ENCODE peak calls at places on chromosomes 11 and 22, in four cellular contexts. One of them, this sample, is unnamed.

GRCh38 chr11:81869337-81870065 is 864.2 kb downstream of the FAM181B start:
- DNase-seq in NCI-H2171: no peak
- DNase-seq in stimulated activated CD8-positive, alpha-beta memory T cell treated with anti-CD3 and anti-CD28 coated beads, Interleukin-15, amount 100 ng/mL, for 1 hour: peak; percentile 49
- DNase-seq in activated CD4-positive, alpha-beta T cell treated with anti-CD3 and anti-CD28 coated beads for 36 hours: peak; percentile 95
- DNase-seq in this sample: no peak

GRCh38 chr22:17228725-17229126 is 9.5 kb upstream of the ADA2 start:
- DNase-seq in NCI-H2171: no peak
- DNase-seq in stimulated activated CD8-positive, alpha-beta memory T cell treated with anti-CD3 and anti-CD28 coated beads, Interleukin-15, amount 100 ng/mL, for 1 hour: no peak
- DNase-seq in activated CD4-positive, alpha-beta T cell treated with anti-CD3 and anti-CD28 coated beads for 36 hours: no peak
- DNase-seq in this sample: no peak

GRCh38 chr11:43959321-43959995 is 17.0 kb downstream of the C11orf96 start:
- DNase-seq in NCI-H2171: no peak
- DNase-seq in stimulated activated CD8-positive, alpha-beta memory T cell treated with anti-CD3 and anti-CD28 coated beads, Interleukin-15, amount 100 ng/mL, for 1 hour: no peak
- DNase-seq in activated CD4-positive, alpha-beta T cell treated with anti-CD3 and anti-CD28 coated beads for 36 hours: no peak
- DNase-seq in this sample: no peak

GRCh38 chr22:28647216-28647615 is 32.4 kb downstream of the TTC28 start:
- DNase-seq in NCI-H2171: no peak
- DNase-seq in stimulated activated CD8-positive, alpha-beta memory T cell treated with anti-CD3 and anti-CD28 coated beads, Interleukin-15, amount 100 ng/mL, for 1 hour: no peak
- DNase-seq in activated CD4-positive, alpha-beta T cell treated with anti-CD3 and anti-CD28 coated beads for 36 hours: no peak
- DNase-seq in this sample: no peak

GRCh38 chr22:48379371-48379770 is 1448.3 kb downstream of the BRD1 start:
- DNase-seq in NCI-H2171: no peak
- DNase-seq in stimulated activated CD8-positive, alpha-beta memory T cell treated with anti-CD3 and anti-CD28 coated beads, Interleukin-15, amount 100 ng/mL, for 1 hour: no peak
- DNase-seq in activated CD4-positive, alpha-beta T cell treated with anti-CD3 and anti-CD28 coated beads for 36 hours: no peak
- DNase-seq in this sample: no peak

GRCh38 chr22:29994941-29995340 is 85.3 kb upstream of the HORMAD2 start:
- DNase-seq in NCI-H2171: no peak
- DNase-seq in stimulated activated CD8-positive, alpha-beta memory T cell treated with anti-CD3 and anti-CD28 coated beads, Interleukin-15, amount 100 ng/mL, for 1 hour: no peak
- DNase-seq in activated CD4-positive, alpha-beta T cell treated with anti-CD3 and anti-CD28 coated beads for 36 hours: no peak
- DNase-seq in this sample: peak; percentile 46

GRCh38 chr11:124070906-124071621 is 29.9 kb upstream of the OR10G7 start:
- DNase-seq in NCI-H2171: no peak
- DNase-seq in stimulated activated CD8-positive, alpha-beta memory T cell treated with anti-CD3 and anti-CD28 coated beads, Interleukin-15, amount 100 ng/mL, for 1 hour: peak; percentile 31
- DNase-seq in activated CD4-positive, alpha-beta T cell treated with anti-CD3 and anti-CD28 coated beads for 36 hours: peak; percentile 84
- DNase-seq in this sample: peak; percentile 63

GRCh38 chr11:16030664-16031063 is 325.7 kb downstream of the SOX6 start:
- DNase-seq in NCI-H2171: no peak
- DNase-seq in stimulated activated CD8-positive, alpha-beta memory T cell treated with anti-CD3 and anti-CD28 coated beads, Interleukin-15, amount 100 ng/mL, for 1 hour: no peak
- DNase-seq in activated CD4-positive, alpha-beta T cell treated with anti-CD3 and anti-CD28 coated beads for 36 hours: no peak
- DNase-seq in this sample: no peak

GRCh38 chr11:83645561-83645960 is 359.4 kb upstream of the CCDC90B start:
- DNase-seq in NCI-H2171: no peak
- DNase-seq in stimulated activated CD8-positive, alpha-beta memory T cell treated with anti-CD3 and anti-CD28 coated beads, Interleukin-15, amount 100 ng/mL, for 1 hour: no peak
- DNase-seq in activated CD4-positive, alpha-beta T cell treated with anti-CD3 and anti-CD28 coated beads for 36 hours: no peak
- DNase-seq in this sample: no peak

GRCh38 chr22:20115691-20116375 is at the start of gene RANBP1:
- DNase-seq in NCI-H2171: no peak
- DNase-seq in stimulated activated CD8-positive, alpha-beta memory T cell treated with anti-CD3 and anti-CD28 coated beads, Interleukin-15, amount 100 ng/mL, for 1 hour: no peak
- DNase-seq in activated CD4-positive, alpha-beta T cell treated with anti-CD3 and anti-CD28 coated beads for 36 hours: no peak
- DNase-seq in this sample: no peak

GRCh38 chr22:32542332-32543019 is 67.9 kb downstream of the FBXO7 start:
- DNase-seq in NCI-H2171: no peak
- DNase-seq in stimulated activated CD8-positive, alpha-beta memory T cell treated with anti-CD3 and anti-CD28 coated beads, Interleukin-15, amount 100 ng/mL, for 1 hour: no peak
- DNase-seq in activated CD4-positive, alpha-beta T cell treated with anti-CD3 and anti-CD28 coated beads for 36 hours: no peak
- DNase-seq in this sample: no peak

GRCh38 chr11:113554531-113554930 is 79.3 kb upstream of the DRD2 start:
- DNase-seq in NCI-H2171: peak; percentile 21
- DNase-seq in stimulated activated CD8-positive, alpha-beta memory T cell treated with anti-CD3 and anti-CD28 coated beads, Interleukin-15, amount 100 ng/mL, for 1 hour: no peak
- DNase-seq in activated CD4-positive, alpha-beta T cell treated with anti-CD3 and anti-CD28 coated beads for 36 hours: no peak
- DNase-seq in this sample: no peak

GRCh38 chr11:14288189-14288935 is 70.6 kb downstream of the RRAS2 start:
- DNase-seq in NCI-H2171: no peak
- DNase-seq in stimulated activated CD8-positive, alpha-beta memory T cell treated with anti-CD3 and anti-CD28 coated beads, Interleukin-15, amount 100 ng/mL, for 1 hour: no peak
- DNase-seq in activated CD4-positive, alpha-beta T cell treated with anti-CD3 and anti-CD28 coated beads for 36 hours: no peak
- DNase-seq in this sample: peak; percentile 37

GRCh38 chr11:125376117-125376516 is 119.9 kb downstream of the FEZ1 start:
- DNase-seq in NCI-H2171: peak; percentile 57
- DNase-seq in stimulated activated CD8-positive, alpha-beta memory T cell treated with anti-CD3 and anti-CD28 coated beads, Interleukin-15, amount 100 ng/mL, for 1 hour: no peak
- DNase-seq in activated CD4-positive, alpha-beta T cell treated with anti-CD3 and anti-CD28 coated beads for 36 hours: no peak
- DNase-seq in this sample: no peak

GRCh38 chr11:108241370-108242037 is 18.6 kb downstream of the ATM start:
- DNase-seq in NCI-H2171: no peak
- DNase-seq in stimulated activated CD8-positive, alpha-beta memory T cell treated with anti-CD3 and anti-CD28 coated beads, Interleukin-15, amount 100 ng/mL, for 1 hour: no peak
- DNase-seq in activated CD4-positive, alpha-beta T cell treated with anti-CD3 and anti-CD28 coated beads for 36 hours: peak; percentile 66
- DNase-seq in this sample: peak; percentile 56

GRCh38 chr11:112023104-112023503 is 2.1 kb upstream of the DLAT start:
- DNase-seq in NCI-H2171: no peak
- DNase-seq in stimulated activated CD8-positive, alpha-beta memory T cell treated with anti-CD3 and anti-CD28 coated beads, Interleukin-15, amount 100 ng/mL, for 1 hour: no peak
- DNase-seq in activated CD4-positive, alpha-beta T cell treated with anti-CD3 and anti-CD28 coated beads for 36 hours: no peak
- DNase-seq in this sample: no peak

GRCh38 chr22:48921411-48921903 is 906.2 kb downstream of the BRD1 start:
- DNase-seq in NCI-H2171: no peak
- DNase-seq in stimulated activated CD8-positive, alpha-beta memory T cell treated with anti-CD3 and anti-CD28 coated beads, Interleukin-15, amount 100 ng/mL, for 1 hour: no peak
- DNase-seq in activated CD4-positive, alpha-beta T cell treated with anti-CD3 and anti-CD28 coated beads for 36 hours: no peak
- DNase-seq in this sample: no peak

GRCh38 chr11:101096036-101096704 is 33.4 kb downstream of the PGR start:
- DNase-seq in NCI-H2171: no peak
- DNase-seq in stimulated activated CD8-positive, alpha-beta memory T cell treated with anti-CD3 and anti-CD28 coated beads, Interleukin-15, amount 100 ng/mL, for 1 hour: no peak
- DNase-seq in activated CD4-positive, alpha-beta T cell treated with anti-CD3 and anti-CD28 coated beads for 36 hours: no peak
- DNase-seq in this sample: no peak

GRCh38 chr22:17692841-17693240 is 54.3 kb downstream of the BCL2L13 start:
- DNase-seq in NCI-H2171: no peak
- DNase-seq in stimulated activated CD8-positive, alpha-beta memory T cell treated with anti-CD3 and anti-CD28 coated beads, Interleukin-15, amount 100 ng/mL, for 1 hour: no peak
- DNase-seq in activated CD4-positive, alpha-beta T cell treated with anti-CD3 and anti-CD28 coated beads for 36 hours: no peak
- DNase-seq in this sample: no peak

GRCh38 chr11:2730323-2731284 is 30.8 kb upstream of the KCNQ1OT1 start:
- DNase-seq in NCI-H2171: no peak
- DNase-seq in stimulated activated CD8-positive, alpha-beta memory T cell treated with anti-CD3 and anti-CD28 coated beads, Interleukin-15, amount 100 ng/mL, for 1 hour: no peak
- DNase-seq in activated CD4-positive, alpha-beta T cell treated with anti-CD3 and anti-CD28 coated beads for 36 hours: no peak
- DNase-seq in this sample: no peak

GRCh38 chr22:17742528-17742902 is 31.8 kb downstream of the BID start:
- DNase-seq in NCI-H2171: peak; percentile 57
- DNase-seq in stimulated activated CD8-positive, alpha-beta memory T cell treated with anti-CD3 and anti-CD28 coated beads, Interleukin-15, amount 100 ng/mL, for 1 hour: peak; percentile 47
- DNase-seq in activated CD4-positive, alpha-beta T cell treated with anti-CD3 and anti-CD28 coated beads for 36 hours: peak; percentile 85
- DNase-seq in this sample: peak; percentile 75

GRCh38 chr22:46934746-46935491 is 172.5 kb downstream of the TBC1D22A start:
- DNase-seq in NCI-H2171: no peak
- DNase-seq in stimulated activated CD8-positive, alpha-beta memory T cell treated with anti-CD3 and anti-CD28 coated beads, Interleukin-15, amount 100 ng/mL, for 1 hour: no peak
- DNase-seq in activated CD4-positive, alpha-beta T cell treated with anti-CD3 and anti-CD28 coated beads for 36 hours: peak; percentile 43
- DNase-seq in this sample: peak; percentile 96

GRCh38 chr11:68939583-68940555 is 36.2 kb downstream of the IGHMBP2 start:
- DNase-seq in NCI-H2171: no peak
- DNase-seq in stimulated activated CD8-positive, alpha-beta memory T cell treated with anti-CD3 and anti-CD28 coated beads, Interleukin-15, amount 100 ng/mL, for 1 hour: no peak
- DNase-seq in activated CD4-positive, alpha-beta T cell treated with anti-CD3 and anti-CD28 coated beads for 36 hours: no peak
- DNase-seq in this sample: no peak

GRCh38 chr22:31747441-31747840 is 2.5 kb downstream of the PRR14L start:
- DNase-seq in NCI-H2171: no peak
- DNase-seq in stimulated activated CD8-positive, alpha-beta memory T cell treated with anti-CD3 and anti-CD28 coated beads, Interleukin-15, amount 100 ng/mL, for 1 hour: no peak
- DNase-seq in activated CD4-positive, alpha-beta T cell treated with anti-CD3 and anti-CD28 coated beads for 36 hours: no peak
- DNase-seq in this sample: no peak

GRCh38 chr11:8338138-8338537 is 74.5 kb upstream of the LMO1 start:
- DNase-seq in NCI-H2171: no peak
- DNase-seq in stimulated activated CD8-positive, alpha-beta memory T cell treated with anti-CD3 and anti-CD28 coated beads, Interleukin-15, amount 100 ng/mL, for 1 hour: no peak
- DNase-seq in activated CD4-positive, alpha-beta T cell treated with anti-CD3 and anti-CD28 coated beads for 36 hours: peak; percentile 68
- DNase-seq in this sample: peak; percentile 53

GRCh38 chr22:40631925-40632324 is 4.6 kb downstream of the MRTFA start:
- DNase-seq in NCI-H2171: no peak
- DNase-seq in stimulated activated CD8-positive, alpha-beta memory T cell treated with anti-CD3 and anti-CD28 coated beads, Interleukin-15, amount 100 ng/mL, for 1 hour: no peak
- DNase-seq in activated CD4-positive, alpha-beta T cell treated with anti-CD3 and anti-CD28 coated beads for 36 hours: no peak
- DNase-seq in this sample: no peak

GRCh38 chr11:64305691-64306562 is 603 bp downstream of the ESRRA start:
- DNase-seq in NCI-H2171: no peak
- DNase-seq in stimulated activated CD8-positive, alpha-beta memory T cell treated with anti-CD3 and anti-CD28 coated beads, Interleukin-15, amount 100 ng/mL, for 1 hour: no peak
- DNase-seq in activated CD4-positive, alpha-beta T cell treated with anti-CD3 and anti-CD28 coated beads for 36 hours: peak; percentile 81
- DNase-seq in this sample: peak; percentile 56

GRCh38 chr22:44091021-44091721 is 67.1 kb downstream of the PARVB start:
- DNase-seq in NCI-H2171: no peak
- DNase-seq in stimulated activated CD8-positive, alpha-beta memory T cell treated with anti-CD3 and anti-CD28 coated beads, Interleukin-15, amount 100 ng/mL, for 1 hour: no peak
- DNase-seq in activated CD4-positive, alpha-beta T cell treated with anti-CD3 and anti-CD28 coated beads for 36 hours: peak; percentile 68
- DNase-seq in this sample: peak; percentile 45

GRCh38 chr11:56172256-56172835 is 4.1 kb upstream of the OR5J2 start:
- DNase-seq in NCI-H2171: no peak
- DNase-seq in stimulated activated CD8-positive, alpha-beta memory T cell treated with anti-CD3 and anti-CD28 coated beads, Interleukin-15, amount 100 ng/mL, for 1 hour: no peak
- DNase-seq in activated CD4-positive, alpha-beta T cell treated with anti-CD3 and anti-CD28 coated beads for 36 hours: no peak
- DNase-seq in this sample: no peak

GRCh38 chr11:109285465-109285864 is 136.5 kb upstream of the C11orf87 start:
- DNase-seq in NCI-H2171: no peak
- DNase-seq in stimulated activated CD8-positive, alpha-beta memory T cell treated with anti-CD3 and anti-CD28 coated beads, Interleukin-15, amount 100 ng/mL, for 1 hour: no peak
- DNase-seq in activated CD4-positive, alpha-beta T cell treated with anti-CD3 and anti-CD28 coated beads for 36 hours: no peak
- DNase-seq in this sample: no peak

GRCh38 chr11:67615455-67616430 is 9.0 kb downstream of the NDUFV1 start:
- DNase-seq in NCI-H2171: peak; percentile 29
- DNase-seq in stimulated activated CD8-positive, alpha-beta memory T cell treated with anti-CD3 and anti-CD28 coated beads, Interleukin-15, amount 100 ng/mL, for 1 hour: no peak
- DNase-seq in activated CD4-positive, alpha-beta T cell treated with anti-CD3 and anti-CD28 coated beads for 36 hours: peak; percentile 85
- DNase-seq in this sample: peak; percentile 39

GRCh38 chr11:47376543-47377371 is 1.6 kb downstream of the SPI1 start:
- DNase-seq in NCI-H2171: no peak
- DNase-seq in stimulated activated CD8-positive, alpha-beta memory T cell treated with anti-CD3 and anti-CD28 coated beads, Interleukin-15, amount 100 ng/mL, for 1 hour: no peak
- DNase-seq in activated CD4-positive, alpha-beta T cell treated with anti-CD3 and anti-CD28 coated beads for 36 hours: no peak
- DNase-seq in this sample: no peak

GRCh38 chr11:85685131-85685819 is 720 bp downstream of the CCDC89 start:
- DNase-seq in NCI-H2171: no peak
- DNase-seq in stimulated activated CD8-positive, alpha-beta memory T cell treated with anti-CD3 and anti-CD28 coated beads, Interleukin-15, amount 100 ng/mL, for 1 hour: no peak
- DNase-seq in activated CD4-positive, alpha-beta T cell treated with anti-CD3 and anti-CD28 coated beads for 36 hours: no peak
- DNase-seq in this sample: no peak

This sample was measured in ELR.